ENCODE peak calls at places on chromosome 6, in eight cellular contexts. L is CD4-positive, alpha-beta T cell; X is cardiac fibroblast; D is natural killer cell; M is transverse colon; J is tibial artery; S is esophagus squamous epithelium; P is endothelial cell of umbilical vein. T is an unnamed sample.

GRCh38 chr6:89282749-89283148 is 32.4 kb downstream of the GABRR2 start:
- DNase-seq in L (no peak), X (no peak), D (no peak), M (no peak), J (no peak), S (no peak), P (no peak), T (no peak)

GRCh38 chr6:72865467-72865866 is 243.6 kb downstream of the KCNQ5 start:
- DNase-seq in L (no peak), X (peak), D (no peak), M (no peak), J (no peak), S (no peak), P (no peak), T (no peak)

GRCh38 chr6:108581237-108581931 is 20.7 kb downstream of the FOXO3 start:
- DNase-seq in L (no peak), X (peak), D (no peak), M (no peak), J (no peak), S (no peak), P (peak), T (no peak)

GRCh38 chr6:6678811-6679210 is 90.3 kb downstream of the LY86 start:
- DNase-seq in L (no peak), X (no peak), D (no peak), M (no peak), J (no peak), S (no peak), P (no peak), T (no peak)

GRCh38 chr6:36196049-36196879 is at the start of gene BRPF3:
- DNase-seq in L (peak), X (peak), D (peak), M (peak), J (peak), S (peak), P (peak), T (peak)

GRCh38 chr6:169830876-169831275 is 79.5 kb downstream of the ERMARD start:
- DNase-seq in L (no peak), X (no peak), D (no peak), M (no peak), J (no peak), S (no peak), P (no peak), T (no peak)

GRCh38 chr6:131755597-131755996 is 44.8 kb upstream of the CTAGE9 start:
- DNase-seq in L (no peak), X (no peak), D (no peak), M (no peak), J (no peak), S (no peak), P (no peak), T (no peak)

GRCh38 chr6:90537723-90538407 is 49.0 kb downstream of the MAP3K7 start:
- DNase-seq in L (no peak), X (peak), D (no peak), M (no peak), J (no peak), S (no peak), P (no peak), T (peak)

GRCh38 chr6:45445749-45446454 is 68.2 kb upstream of the SUPT3H start:
- DNase-seq in L (no peak), X (peak), D (no peak), M (peak), J (peak), S (peak), P (peak), T (peak)

GRCh38 chr6:84150680-84151079 is 76.8 kb downstream of the CEP162 start:
- DNase-seq in L (no peak), X (peak), D (no peak), M (no peak), J (no peak), S (no peak), P (no peak), T (no peak)

GRCh38 chr6:50264995-50265571 is 215.4 kb upstream of the DEFB112 start:
- DNase-seq in L (no peak), X (no peak), D (no peak), M (no peak), J (no peak), S (no peak), P (no peak), T (no peak)

GRCh38 chr6:102517506-102517905 is 1124.0 kb downstream of the GRIK2 start:
- DNase-seq in L (no peak), X (no peak), D (no peak), M (no peak), J (no peak), S (no peak), P (no peak), T (no peak)

GRCh38 chr6:106783631-106784566 is 154.5 kb downstream of the QRSL1 start:
- DNase-seq in L (no peak), X (no peak), D (no peak), M (no peak), J (no peak), S (no peak), P (no peak), T (no peak)

GRCh38 chr6:146544783-146545182 is 1.1 kb downstream of the RAB32 start:
- DNase-seq in L (no peak), X (peak), D (no peak), M (no peak), J (no peak), S (no peak), P (peak), T (no peak)

GRCh38 chr6:42551202-42551601 is 12.6 kb upstream of the UBR2 start:
- DNase-seq in L (no peak), X (no peak), D (no peak), M (no peak), J (no peak), S (no peak), P (no peak), T (no peak)

GRCh38 chr6:39273394-39273793 is 40.8 kb downstream of the KCNK17 start:
- DNase-seq in L (no peak), X (no peak), D (no peak), M (peak), J (no peak), S (no peak), P (no peak), T (no peak)

GRCh38 chr6:145051661-145052060 is 683.7 kb downstream of the EPM2A start:
- DNase-seq in L (no peak), X (no peak), D (no peak), M (no peak), J (no peak), S (no peak), P (no peak), T (no peak)

GRCh38 chr6:157323114-157323923 is at the start of gene TMEM242:
- DNase-seq in L (peak), X (peak), D (peak), M (peak), J (peak), S (no peak), P (peak), T (peak)
- TF ChIP-seq CTCF in L (peak), X (peak), D (no peak), M (no peak), J (peak), S (no peak), P (no peak), T (peak)

DNA sequence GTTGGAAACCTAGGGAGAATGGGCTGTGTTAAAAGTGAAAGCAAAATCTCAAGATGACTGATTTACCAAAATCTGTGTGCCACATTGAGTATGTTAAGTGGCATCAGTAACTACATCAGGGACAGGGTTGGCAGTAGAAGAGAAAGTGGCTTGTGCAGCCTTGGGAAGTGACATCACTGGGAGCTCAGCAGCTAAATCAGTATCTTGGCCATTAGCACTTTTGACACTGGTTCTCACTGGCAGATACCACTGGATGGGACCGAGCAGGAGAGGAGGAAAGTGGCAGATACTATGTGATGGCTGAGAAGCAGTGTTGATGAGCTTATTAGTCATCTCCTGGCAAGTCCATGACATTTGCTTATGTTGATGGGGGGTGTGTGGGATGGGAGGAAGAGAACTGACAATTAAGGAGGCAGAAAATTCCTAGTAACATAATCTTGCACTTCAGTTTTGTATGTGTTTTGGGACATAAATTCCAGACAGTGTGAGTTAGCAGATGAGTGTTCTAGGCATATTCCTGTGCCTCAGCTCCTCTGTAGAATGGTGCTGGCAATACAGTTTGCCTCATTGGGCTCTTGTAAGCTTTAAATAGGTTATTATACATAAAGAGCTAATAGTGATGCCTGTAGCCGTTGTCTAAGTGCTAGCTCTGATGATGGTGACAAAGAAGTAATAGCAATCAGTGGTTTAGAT is 322.3 kb downstream of the SOX4 start:
- DNase-seq in L (no peak), X (peak), D (no peak), M (no peak), J (no peak), S (no peak), P (no peak), T (no peak)
- TF ChIP-seq CTCF in L (no peak), X (no peak), D (no peak), M (no peak), J (no peak), S (no peak), P (no peak), T (no peak)

GRCh38 chr6:168072266-168072665 is 6.7 kb downstream of the FRMD1 start:
- DNase-seq in L (no peak), X (no peak), D (no peak), M (no peak), J (no peak), S (no peak), P (no peak), T (no peak)

GRCh38 chr6:168073937-168074730 is 4.9 kb downstream of the FRMD1 start:
- DNase-seq in L (no peak), X (no peak), D (no peak), M (no peak), J (no peak), S (no peak), P (no peak), T (no peak)

GRCh38 chr6:168070804-168071203 is 8.2 kb downstream of the FRMD1 start:
- DNase-seq in L (no peak), X (no peak), D (no peak), M (no peak), J (no peak), S (no peak), P (no peak), T (no peak)

GRCh38 chr6:168072730-168073129 is 6.3 kb downstream of the FRMD1 start:
- DNase-seq in L (no peak), X (no peak), D (no peak), M (no peak), J (no peak), S (no peak), P (no peak), T (no peak)

GRCh38 chr6:168071620-168072019 is 7.4 kb downstream of the FRMD1 start:
- DNase-seq in L (no peak), X (no peak), D (no peak), M (no peak), J (no peak), S (no peak), P (no peak), T (no peak)
- TF ChIP-seq CTCF in L (no peak), X (no peak), D (no peak), M (peak), J (no peak), S (no peak), P (no peak), T (no peak)

GRCh38 chr6:137155830-137156229 is 17.6 kb downstream of the IL22RA2 start:
- DNase-seq in L (peak), X (peak), D (no peak), M (no peak), J (no peak), S (no peak), P (no peak), T (peak)
- TF ChIP-seq CTCF in L (no peak), X (no peak), D (no peak), M (no peak), J (no peak), S (no peak), P (no peak), T (no peak)